ENCODE peak calls at places on chromosomes 4 and X, in four cellular contexts. One of them, this sample, is unnamed.

GRCh38 chr4:173257732-173258717 is 76.1 kb downstream of the HMGB2 start:
- DNase-seq in naive B cell: peak; percentile 47
- DNase-seq in activated CD4-positive, alpha-beta T cell treated with anti-CD3 and anti-CD28 coated beads for 36 hours: peak; percentile 76
- DNase-seq in activated CD8-positive, alpha-beta T cell treated with anti-CD3 and anti-CD28 coated beads for 36 hours: peak; percentile 77
- DNase-seq in this sample: peak; percentile 76

GRCh38 chrX:155242300-155242699 is 22.0 kb downstream of the RAB39B start:
- DNase-seq in naive B cell: no peak
- DNase-seq in activated CD4-positive, alpha-beta T cell treated with anti-CD3 and anti-CD28 coated beads for 36 hours: no peak
- DNase-seq in activated CD8-positive, alpha-beta T cell treated with anti-CD3 and anti-CD28 coated beads for 36 hours: no peak
- DNase-seq in this sample: no peak

GRCh38 chr4:17030543-17030942 is 132.1 kb upstream of the LDB2 start:
- DNase-seq in naive B cell: no peak
- DNase-seq in activated CD4-positive, alpha-beta T cell treated with anti-CD3 and anti-CD28 coated beads for 36 hours: no peak
- DNase-seq in activated CD8-positive, alpha-beta T cell treated with anti-CD3 and anti-CD28 coated beads for 36 hours: no peak
- DNase-seq in this sample: no peak

GRCh38 chrX:136209016-136209738 is 42.0 kb downstream of the MAP7D3 start:
- DNase-seq in naive B cell: no peak
- DNase-seq in activated CD4-positive, alpha-beta T cell treated with anti-CD3 and anti-CD28 coated beads for 36 hours: peak; percentile 44
- DNase-seq in activated CD8-positive, alpha-beta T cell treated with anti-CD3 and anti-CD28 coated beads for 36 hours: peak; percentile 41
- DNase-seq in this sample: peak; percentile 30

GRCh38 chrX:136176399-136176825 is 29.1 kb downstream of the FHL1 start:
- DNase-seq in naive B cell: no peak
- DNase-seq in activated CD4-positive, alpha-beta T cell treated with anti-CD3 and anti-CD28 coated beads for 36 hours: no peak
- DNase-seq in activated CD8-positive, alpha-beta T cell treated with anti-CD3 and anti-CD28 coated beads for 36 hours: no peak
- DNase-seq in this sample: no peak

GRCh38 chrX:16278927-16279326 is 111.6 kb downstream of the MAGEB17 start:
- DNase-seq in naive B cell: no peak
- DNase-seq in activated CD4-positive, alpha-beta T cell treated with anti-CD3 and anti-CD28 coated beads for 36 hours: peak; percentile 21
- DNase-seq in activated CD8-positive, alpha-beta T cell treated with anti-CD3 and anti-CD28 coated beads for 36 hours: peak; percentile 5
- DNase-seq in this sample: no peak

GRCh38 chrX:103918584-103919335 is 43.7 kb upstream of the TMSB15B start:
- DNase-seq in naive B cell: peak; percentile 50
- DNase-seq in activated CD4-positive, alpha-beta T cell treated with anti-CD3 and anti-CD28 coated beads for 36 hours: peak; percentile 82
- DNase-seq in activated CD8-positive, alpha-beta T cell treated with anti-CD3 and anti-CD28 coated beads for 36 hours: peak; percentile 75
- DNase-seq in this sample: peak; percentile 71

GRCh38 chrX:119236599-119237525 is 777 bp downstream of the PGRMC1 start:
- DNase-seq in naive B cell: no peak
- DNase-seq in activated CD4-positive, alpha-beta T cell treated with anti-CD3 and anti-CD28 coated beads for 36 hours: peak; percentile 47
- DNase-seq in activated CD8-positive, alpha-beta T cell treated with anti-CD3 and anti-CD28 coated beads for 36 hours: peak; percentile 45
- DNase-seq in this sample: peak; percentile 26

GRCh38 chrX:40097101-40097491 is 662 bp downstream of the BCOR start:
- DNase-seq in naive B cell: no peak
- DNase-seq in activated CD4-positive, alpha-beta T cell treated with anti-CD3 and anti-CD28 coated beads for 36 hours: peak; percentile 52
- DNase-seq in activated CD8-positive, alpha-beta T cell treated with anti-CD3 and anti-CD28 coated beads for 36 hours: peak; percentile 48
- DNase-seq in this sample: peak; percentile 66

GRCh38 chr4:2478220-2478619 is 9.3 kb downstream of the RNF4 start:
- DNase-seq in naive B cell: no peak
- DNase-seq in activated CD4-positive, alpha-beta T cell treated with anti-CD3 and anti-CD28 coated beads for 36 hours: no peak
- DNase-seq in activated CD8-positive, alpha-beta T cell treated with anti-CD3 and anti-CD28 coated beads for 36 hours: no peak
- DNase-seq in this sample: no peak

GRCh38 chr4:174107749-174108354 is 175.6 kb downstream of the FBXO8 start:
- DNase-seq in naive B cell: no peak
- DNase-seq in activated CD4-positive, alpha-beta T cell treated with anti-CD3 and anti-CD28 coated beads for 36 hours: no peak
- DNase-seq in activated CD8-positive, alpha-beta T cell treated with anti-CD3 and anti-CD28 coated beads for 36 hours: no peak
- DNase-seq in this sample: no peak

GRCh38 chr4:26787461-26788340 is 72.9 kb upstream of the STIM2 start:
- DNase-seq in naive B cell: peak; percentile 22
- DNase-seq in activated CD4-positive, alpha-beta T cell treated with anti-CD3 and anti-CD28 coated beads for 36 hours: peak; percentile 74
- DNase-seq in activated CD8-positive, alpha-beta T cell treated with anti-CD3 and anti-CD28 coated beads for 36 hours: peak; percentile 83
- DNase-seq in this sample: peak; percentile 51

GRCh38 chr4:23401572-23401971 is 488.3 kb downstream of the PPARGC1A start:
- DNase-seq in naive B cell: no peak
- DNase-seq in activated CD4-positive, alpha-beta T cell treated with anti-CD3 and anti-CD28 coated beads for 36 hours: no peak
- DNase-seq in activated CD8-positive, alpha-beta T cell treated with anti-CD3 and anti-CD28 coated beads for 36 hours: no peak
- DNase-seq in this sample: no peak

GRCh38 chr4:151887816-151888180 is 127.0 kb upstream of the GATB start:
- DNase-seq in naive B cell: no peak
- DNase-seq in activated CD4-positive, alpha-beta T cell treated with anti-CD3 and anti-CD28 coated beads for 36 hours: no peak
- DNase-seq in activated CD8-positive, alpha-beta T cell treated with anti-CD3 and anti-CD28 coated beads for 36 hours: no peak
- DNase-seq in this sample: no peak

GRCh38 chr4:38924266-38924827 is 56.7 kb downstream of the FAM114A1 start:
- DNase-seq in naive B cell: no peak
- DNase-seq in activated CD4-positive, alpha-beta T cell treated with anti-CD3 and anti-CD28 coated beads for 36 hours: no peak
- DNase-seq in activated CD8-positive, alpha-beta T cell treated with anti-CD3 and anti-CD28 coated beads for 36 hours: no peak
- DNase-seq in this sample: no peak

GRCh38 chr4:132180020-132180427 is 969.1 kb upstream of the PCDH10 start:
- DNase-seq in naive B cell: no peak
- DNase-seq in activated CD4-positive, alpha-beta T cell treated with anti-CD3 and anti-CD28 coated beads for 36 hours: no peak
- DNase-seq in activated CD8-positive, alpha-beta T cell treated with anti-CD3 and anti-CD28 coated beads for 36 hours: no peak
- DNase-seq in this sample: no peak

GRCh38 chr4:112284662-112285411 is 867 bp downstream of the TIFA start:
- DNase-seq in naive B cell: peak; percentile 21
- DNase-seq in activated CD4-positive, alpha-beta T cell treated with anti-CD3 and anti-CD28 coated beads for 36 hours: peak; percentile 43
- DNase-seq in activated CD8-positive, alpha-beta T cell treated with anti-CD3 and anti-CD28 coated beads for 36 hours: peak; percentile 32
- DNase-seq in this sample: peak; percentile 25

GRCh38 chr4:113677333-113677732 is 84.2 kb downstream of the CAMK2D start:
- DNase-seq in naive B cell: peak; percentile 36
- DNase-seq in activated CD4-positive, alpha-beta T cell treated with anti-CD3 and anti-CD28 coated beads for 36 hours: no peak
- DNase-seq in activated CD8-positive, alpha-beta T cell treated with anti-CD3 and anti-CD28 coated beads for 36 hours: no peak
- DNase-seq in this sample: no peak

GRCh38 chrX:125006704-125007103 is 313.0 kb upstream of the TEX13C start:
- DNase-seq in naive B cell: no peak
- DNase-seq in activated CD4-positive, alpha-beta T cell treated with anti-CD3 and anti-CD28 coated beads for 36 hours: no peak
- DNase-seq in activated CD8-positive, alpha-beta T cell treated with anti-CD3 and anti-CD28 coated beads for 36 hours: no peak
- DNase-seq in this sample: no peak

GRCh38 chr4:182556576-182556975 is 313.4 kb downstream of the TENM3 start:
- DNase-seq in naive B cell: no peak
- DNase-seq in activated CD4-positive, alpha-beta T cell treated with anti-CD3 and anti-CD28 coated beads for 36 hours: no peak
- DNase-seq in activated CD8-positive, alpha-beta T cell treated with anti-CD3 and anti-CD28 coated beads for 36 hours: no peak
- DNase-seq in this sample: no peak

GRCh38 chr4:66404149-66404548 is 733.9 kb upstream of the EPHA5 start:
- DNase-seq in naive B cell: no peak
- DNase-seq in activated CD4-positive, alpha-beta T cell treated with anti-CD3 and anti-CD28 coated beads for 36 hours: no peak
- DNase-seq in activated CD8-positive, alpha-beta T cell treated with anti-CD3 and anti-CD28 coated beads for 36 hours: no peak
- DNase-seq in this sample: no peak

GRCh38 chrX:76987381-76987780 is 459.8 kb upstream of the FGF16 start:
- DNase-seq in naive B cell: no peak
- DNase-seq in activated CD4-positive, alpha-beta T cell treated with anti-CD3 and anti-CD28 coated beads for 36 hours: no peak
- DNase-seq in activated CD8-positive, alpha-beta T cell treated with anti-CD3 and anti-CD28 coated beads for 36 hours: no peak
- DNase-seq in this sample: no peak

GRCh38 chr4:504076-504475 is 5.1 kb downstream of the PIGG start:
- DNase-seq in naive B cell: no peak
- DNase-seq in activated CD4-positive, alpha-beta T cell treated with anti-CD3 and anti-CD28 coated beads for 36 hours: no peak
- DNase-seq in activated CD8-positive, alpha-beta T cell treated with anti-CD3 and anti-CD28 coated beads for 36 hours: no peak
- DNase-seq in this sample: no peak

GRCh38 chrX:110087485-110088356 is 84.8 kb downstream of the TMEM164 start:
- DNase-seq in naive B cell: no peak
- DNase-seq in activated CD4-positive, alpha-beta T cell treated with anti-CD3 and anti-CD28 coated beads for 36 hours: peak; percentile 18
- DNase-seq in activated CD8-positive, alpha-beta T cell treated with anti-CD3 and anti-CD28 coated beads for 36 hours: peak; percentile 33
- DNase-seq in this sample: no peak

GRCh38 chrX:136646602-136647239 is 1.2 kb upstream of the CD40LG start:
- DNase-seq in naive B cell: no peak
- DNase-seq in activated CD4-positive, alpha-beta T cell treated with anti-CD3 and anti-CD28 coated beads for 36 hours: peak; percentile 84
- DNase-seq in activated CD8-positive, alpha-beta T cell treated with anti-CD3 and anti-CD28 coated beads for 36 hours: peak; percentile 84
- DNase-seq in this sample: no peak

GRCh38 chrX:98028691-98029090 is 1145.0 kb downstream of the RPA4 start:
- DNase-seq in naive B cell: no peak
- DNase-seq in activated CD4-positive, alpha-beta T cell treated with anti-CD3 and anti-CD28 coated beads for 36 hours: no peak
- DNase-seq in activated CD8-positive, alpha-beta T cell treated with anti-CD3 and anti-CD28 coated beads for 36 hours: no peak
- DNase-seq in this sample: no peak

GRCh38 chr4:74370912-74371311 is 6.0 kb downstream of the EREG start:
- DNase-seq in naive B cell: peak; percentile 17
- DNase-seq in activated CD4-positive, alpha-beta T cell treated with anti-CD3 and anti-CD28 coated beads for 36 hours: peak; percentile 41
- DNase-seq in activated CD8-positive, alpha-beta T cell treated with anti-CD3 and anti-CD28 coated beads for 36 hours: peak; percentile 41
- DNase-seq in this sample: peak; percentile 13

GRCh38 chrX:86946569-86946968 is 571.0 kb upstream of the KLHL4 start:
- DNase-seq in naive B cell: no peak
- DNase-seq in activated CD4-positive, alpha-beta T cell treated with anti-CD3 and anti-CD28 coated beads for 36 hours: peak; percentile 5
- DNase-seq in activated CD8-positive, alpha-beta T cell treated with anti-CD3 and anti-CD28 coated beads for 36 hours: no peak
- DNase-seq in this sample: no peak

GRCh38 chrX:49282647-49283011 is 13.0 kb downstream of the PPP1R3F start:
- DNase-seq in naive B cell: no peak
- DNase-seq in activated CD4-positive, alpha-beta T cell treated with anti-CD3 and anti-CD28 coated beads for 36 hours: no peak
- DNase-seq in activated CD8-positive, alpha-beta T cell treated with anti-CD3 and anti-CD28 coated beads for 36 hours: no peak
- DNase-seq in this sample: no peak

GRCh38 chr4:121397941-121398601 is 17.3 kb upstream of the QRFPR start:
- DNase-seq in naive B cell: no peak
- DNase-seq in activated CD4-positive, alpha-beta T cell treated with anti-CD3 and anti-CD28 coated beads for 36 hours: no peak
- DNase-seq in activated CD8-positive, alpha-beta T cell treated with anti-CD3 and anti-CD28 coated beads for 36 hours: no peak
- DNase-seq in this sample: no peak

GRCh38 chr4:29046716-29047115 is 1673.5 kb upstream of the PCDH7 start:
- DNase-seq in naive B cell: no peak
- DNase-seq in activated CD4-positive, alpha-beta T cell treated with anti-CD3 and anti-CD28 coated beads for 36 hours: no peak
- DNase-seq in activated CD8-positive, alpha-beta T cell treated with anti-CD3 and anti-CD28 coated beads for 36 hours: no peak
- DNase-seq in this sample: no peak

GRCh38 chr4:155336242-155336641 is 40.5 kb downstream of the MAP9 start:
- DNase-seq in naive B cell: no peak
- DNase-seq in activated CD4-positive, alpha-beta T cell treated with anti-CD3 and anti-CD28 coated beads for 36 hours: no peak
- DNase-seq in activated CD8-positive, alpha-beta T cell treated with anti-CD3 and anti-CD28 coated beads for 36 hours: no peak
- DNase-seq in this sample: no peak

GRCh38 chr4:89266128-89266527 is 41.5 kb downstream of the GPRIN3 start:
- DNase-seq in naive B cell: no peak
- DNase-seq in activated CD4-positive, alpha-beta T cell treated with anti-CD3 and anti-CD28 coated beads for 36 hours: no peak
- DNase-seq in activated CD8-positive, alpha-beta T cell treated with anti-CD3 and anti-CD28 coated beads for 36 hours: no peak
- DNase-seq in this sample: no peak

GRCh38 chr4:22688236-22688635 is 4.5 kb upstream of the GBA3 start:
- DNase-seq in naive B cell: no peak
- DNase-seq in activated CD4-positive, alpha-beta T cell treated with anti-CD3 and anti-CD28 coated beads for 36 hours: no peak
- DNase-seq in activated CD8-positive, alpha-beta T cell treated with anti-CD3 and anti-CD28 coated beads for 36 hours: no peak
- DNase-seq in this sample: no peak